ENCODE peak calls at places on chromosomes 11 and 22, in ten cellular contexts. One of them, this sample, is unnamed.

GRCh38 chr22:20109411-20110358 is 6.2 kb upstream of the RANBP1 start:
- DNase-seq in HEK293T: no peak
- DNase-seq in astrocyte of the spinal cord: no peak
- DNase-seq in glomerular endothelial cell: no peak
- DNase-seq in BJ: no peak
- DNase-seq in BE2C: no peak
- DNase-seq in esophagus squamous epithelium: no peak
- DNase-seq in brain pericyte: no peak
- DNase-seq in stimulated activated CD8-positive, alpha-beta memory T cell treated with anti-CD3 and anti-CD28 coated beads, Interleukin-12 subunit alpha, Interleukin-12 subunit beta, amount 100 ng/mL, for 4 hours: no peak
- DNase-seq in fibroblast of the aortic adventitia: no peak
- DNase-seq in this sample: no peak

GRCh38 chr22:45876136-45877035 is 100.6 kb downstream of the WNT7B start:
- DNase-seq in BJ: no peak
- DNase-seq in esophagus squamous epithelium: no peak
- DNase-seq in fibroblast of the aortic adventitia: no peak
- DNase-seq in glomerular endothelial cell: no peak
- DNase-seq in astrocyte of the spinal cord: no peak
- DNase-seq in brain pericyte: no peak
- DNase-seq in stimulated activated CD8-positive, alpha-beta memory T cell treated with anti-CD3 and anti-CD28 coated beads, Interleukin-12 subunit alpha, Interleukin-12 subunit beta, amount 100 ng/mL, for 4 hours: no peak
- DNase-seq in BE2C: peak; percentile 21
- DNase-seq in HEK293T: no peak
- DNase-seq in this sample: no peak

GRCh38 chr22:47543447-47543846 is 781.0 kb downstream of the TBC1D22A start:
- DNase-seq in brain pericyte: no peak
- DNase-seq in glomerular endothelial cell: no peak
- DNase-seq in BE2C: no peak
- DNase-seq in fibroblast of the aortic adventitia: no peak
- DNase-seq in esophagus squamous epithelium: no peak
- DNase-seq in HEK293T: no peak
- DNase-seq in BJ: no peak
- DNase-seq in stimulated activated CD8-positive, alpha-beta memory T cell treated with anti-CD3 and anti-CD28 coated beads, Interleukin-12 subunit alpha, Interleukin-12 subunit beta, amount 100 ng/mL, for 4 hours: no peak
- DNase-seq in astrocyte of the spinal cord: no peak
- DNase-seq in this sample: no peak

GRCh38 chr11:1952806-1953482 is 5.8 kb downstream of the MRPL23 start:
- DNase-seq in stimulated activated CD8-positive, alpha-beta memory T cell treated with anti-CD3 and anti-CD28 coated beads, Interleukin-12 subunit alpha, Interleukin-12 subunit beta, amount 100 ng/mL, for 4 hours: no peak
- DNase-seq in BE2C: no peak
- DNase-seq in brain pericyte: no peak
- DNase-seq in fibroblast of the aortic adventitia: no peak
- DNase-seq in astrocyte of the spinal cord: no peak
- DNase-seq in HEK293T: no peak
- DNase-seq in BJ: no peak
- DNase-seq in glomerular endothelial cell: no peak
- DNase-seq in esophagus squamous epithelium: no peak
- DNase-seq in this sample: no peak

GRCh38 chr11:115926090-115926489 is 421.9 kb upstream of the CADM1 start:
- DNase-seq in glomerular endothelial cell: no peak
- DNase-seq in BE2C: no peak
- DNase-seq in esophagus squamous epithelium: no peak
- DNase-seq in stimulated activated CD8-positive, alpha-beta memory T cell treated with anti-CD3 and anti-CD28 coated beads, Interleukin-12 subunit alpha, Interleukin-12 subunit beta, amount 100 ng/mL, for 4 hours: no peak
- DNase-seq in HEK293T: no peak
- DNase-seq in astrocyte of the spinal cord: no peak
- DNase-seq in BJ: no peak
- DNase-seq in brain pericyte: no peak
- DNase-seq in fibroblast of the aortic adventitia: no peak
- DNase-seq in this sample: no peak

GRCh38 chr11:87236368-87236767 is 198.6 kb downstream of the TMEM135 start:
- DNase-seq in BJ: no peak
- DNase-seq in glomerular endothelial cell: no peak
- DNase-seq in astrocyte of the spinal cord: peak; percentile 16
- DNase-seq in HEK293T: no peak
- DNase-seq in brain pericyte: no peak
- DNase-seq in fibroblast of the aortic adventitia: no peak
- DNase-seq in BE2C: no peak
- DNase-seq in stimulated activated CD8-positive, alpha-beta memory T cell treated with anti-CD3 and anti-CD28 coated beads, Interleukin-12 subunit alpha, Interleukin-12 subunit beta, amount 100 ng/mL, for 4 hours: no peak
- DNase-seq in esophagus squamous epithelium: no peak
- DNase-seq in this sample: no peak

GRCh38 chr11:44980533-44981427 is 30.1 kb upstream of the TP53I11 start:
- DNase-seq in HEK293T: no peak
- DNase-seq in fibroblast of the aortic adventitia: no peak
- DNase-seq in esophagus squamous epithelium: no peak
- DNase-seq in brain pericyte: no peak
- DNase-seq in glomerular endothelial cell: no peak
- DNase-seq in BJ: no peak
- DNase-seq in stimulated activated CD8-positive, alpha-beta memory T cell treated with anti-CD3 and anti-CD28 coated beads, Interleukin-12 subunit alpha, Interleukin-12 subunit beta, amount 100 ng/mL, for 4 hours: no peak
- DNase-seq in BE2C: no peak
- DNase-seq in astrocyte of the spinal cord: no peak
- DNase-seq in this sample: no peak

GRCh38 chr11:11600288-11600687 is 21.5 kb downstream of the GALNT18 start:
- DNase-seq in esophagus squamous epithelium: no peak
- DNase-seq in fibroblast of the aortic adventitia: no peak
- DNase-seq in glomerular endothelial cell: no peak
- DNase-seq in astrocyte of the spinal cord: no peak
- DNase-seq in BE2C: no peak
- DNase-seq in brain pericyte: no peak
- DNase-seq in HEK293T: no peak
- DNase-seq in stimulated activated CD8-positive, alpha-beta memory T cell treated with anti-CD3 and anti-CD28 coated beads, Interleukin-12 subunit alpha, Interleukin-12 subunit beta, amount 100 ng/mL, for 4 hours: no peak
- DNase-seq in BJ: no peak
- DNase-seq in this sample: no peak

GRCh38 chr11:124233376-124233775 is 7.5 kb upstream of the OR8G1 start:
- DNase-seq in astrocyte of the spinal cord: no peak
- DNase-seq in brain pericyte: no peak
- DNase-seq in stimulated activated CD8-positive, alpha-beta memory T cell treated with anti-CD3 and anti-CD28 coated beads, Interleukin-12 subunit alpha, Interleukin-12 subunit beta, amount 100 ng/mL, for 4 hours: no peak
- DNase-seq in BJ: no peak
- DNase-seq in fibroblast of the aortic adventitia: no peak
- DNase-seq in BE2C: no peak
- DNase-seq in esophagus squamous epithelium: no peak
- DNase-seq in HEK293T: no peak
- DNase-seq in glomerular endothelial cell: no peak
- DNase-seq in this sample: no peak

GRCh38 chr11:67266424-67267187 is at the start of gene GRK2:
- DNase-seq in BE2C: peak; percentile 58
- DNase-seq in stimulated activated CD8-positive, alpha-beta memory T cell treated with anti-CD3 and anti-CD28 coated beads, Interleukin-12 subunit alpha, Interleukin-12 subunit beta, amount 100 ng/mL, for 4 hours: no peak
- DNase-seq in brain pericyte: no peak
- DNase-seq in HEK293T: peak; percentile 78
- DNase-seq in BJ: no peak
- DNase-seq in esophagus squamous epithelium: no peak
- DNase-seq in glomerular endothelial cell: no peak
- DNase-seq in astrocyte of the spinal cord: no peak
- DNase-seq in fibroblast of the aortic adventitia: no peak
- DNase-seq in this sample: no peak

GRCh38 chr11:6404341-6405038 is 14.2 kb downstream of the SMPD1 start:
- DNase-seq in HEK293T: no peak
- DNase-seq in esophagus squamous epithelium: no peak
- DNase-seq in stimulated activated CD8-positive, alpha-beta memory T cell treated with anti-CD3 and anti-CD28 coated beads, Interleukin-12 subunit alpha, Interleukin-12 subunit beta, amount 100 ng/mL, for 4 hours: no peak
- DNase-seq in BJ: no peak
- DNase-seq in BE2C: no peak
- DNase-seq in glomerular endothelial cell: no peak
- DNase-seq in fibroblast of the aortic adventitia: no peak
- DNase-seq in brain pericyte: no peak
- DNase-seq in astrocyte of the spinal cord: no peak
- DNase-seq in this sample: no peak

GRCh38 chr11:93497575-93497974 is 45.6 kb downstream of the SMCO4 start:
- DNase-seq in BJ: no peak
- DNase-seq in stimulated activated CD8-positive, alpha-beta memory T cell treated with anti-CD3 and anti-CD28 coated beads, Interleukin-12 subunit alpha, Interleukin-12 subunit beta, amount 100 ng/mL, for 4 hours: no peak
- DNase-seq in brain pericyte: no peak
- DNase-seq in esophagus squamous epithelium: no peak
- DNase-seq in HEK293T: no peak
- DNase-seq in BE2C: no peak
- DNase-seq in glomerular endothelial cell: no peak
- DNase-seq in fibroblast of the aortic adventitia: no peak
- DNase-seq in astrocyte of the spinal cord: no peak
- DNase-seq in this sample: no peak

GRCh38 chr11:72222106-72222891 is 2.3 kb upstream of the INPPL1 start:
- DNase-seq in fibroblast of the aortic adventitia: no peak
- DNase-seq in BJ: no peak
- DNase-seq in glomerular endothelial cell: no peak
- DNase-seq in stimulated activated CD8-positive, alpha-beta memory T cell treated with anti-CD3 and anti-CD28 coated beads, Interleukin-12 subunit alpha, Interleukin-12 subunit beta, amount 100 ng/mL, for 4 hours: no peak
- DNase-seq in BE2C: no peak
- DNase-seq in HEK293T: no peak
- DNase-seq in astrocyte of the spinal cord: no peak
- DNase-seq in esophagus squamous epithelium: no peak
- DNase-seq in brain pericyte: no peak
- DNase-seq in this sample: no peak

GRCh38 chr11:65434057-65434666 is 11.6 kb downstream of the NEAT1 start:
- DNase-seq in fibroblast of the aortic adventitia: peak; percentile 65
- DNase-seq in stimulated activated CD8-positive, alpha-beta memory T cell treated with anti-CD3 and anti-CD28 coated beads, Interleukin-12 subunit alpha, Interleukin-12 subunit beta, amount 100 ng/mL, for 4 hours: no peak
- DNase-seq in brain pericyte: no peak
- DNase-seq in BE2C: no peak
- DNase-seq in esophagus squamous epithelium: no peak
- DNase-seq in HEK293T: no peak
- DNase-seq in BJ: no peak
- DNase-seq in astrocyte of the spinal cord: peak; percentile 32
- DNase-seq in glomerular endothelial cell: no peak
- DNase-seq in this sample: no peak

This sample was measured in SK-N-DZ.